ENCODE peak calls at places on chromosomes 3 and 15, in six cellular contexts. P, A, E, C, W and O are unnamed samples.

GRCh38 chr15:74269362-74270035 is 33.4 kb downstream of the CCDC33 start:
- DNase-seq in P (no peak), A (no peak), E (no peak), C (no peak), W (no peak), O (no peak)

GRCh38 chr3:100089802-100090668 is 24.3 kb downstream of the FILIP1L start:
- DNase-seq in P (no peak), A (no peak), E (no peak), C (peak), W (peak), O (no peak)

GRCh38 chr3:113531826-113532697 is at the start of gene SIDT1:
- DNase-seq in P (peak), A (peak), E (no peak), C (no peak), W (no peak), O (peak)

GRCh38 chr15:42056934-42057743 is 36.3 kb upstream of the PLA2G4E start:
- DNase-seq in P (no peak), A (peak), E (peak), C (peak), W (peak), O (peak)

GRCh38 chr15:55194246-55194645 is 2.5 kb downstream of the RSL24D1 start:
- DNase-seq in P (no peak), A (no peak), E (no peak), C (no peak), W (no peak), O (no peak)

GRCh38 chr15:96354731-96355560 is 24.4 kb downstream of the NR2F2 start:
- DNase-seq in P (no peak), A (no peak), E (no peak), C (no peak), W (peak), O (no peak)

GRCh38 chr15:68667800-68668625 is 89.2 kb downstream of the CORO2B start:
- DNase-seq in P (no peak), A (no peak), E (peak), C (no peak), W (no peak), O (no peak)

GRCh38 chr15:40536501-40536900 is 28.3 kb downstream of the CCDC32 start:
- DNase-seq in P (no peak), A (no peak), E (no peak), C (no peak), W (no peak), O (no peak)

GRCh38 chr3:146247906-146248305 is 3.0 kb downstream of the PLSCR4 start:
- DNase-seq in P (no peak), A (no peak), E (no peak), C (no peak), W (no peak), O (no peak)

GRCh38 chr15:36291501-36291900 is 287.9 kb upstream of the CDIN1 start:
- DNase-seq in P (no peak), A (no peak), E (no peak), C (no peak), W (no peak), O (no peak)

GRCh38 chr3:183488343-183488742 is 59.9 kb upstream of the MCF2L2 start:
- DNase-seq in P (no peak), A (no peak), E (peak), C (no peak), W (no peak), O (no peak)

GRCh38 chr15:45631831-45632230 is 3.0 kb upstream of the SQOR start:
- DNase-seq in P (no peak), A (no peak), E (no peak), C (no peak), W (no peak), O (no peak)

GRCh38 chr15:60869851-60870250 is 359.3 kb downstream of the RORA start:
- DNase-seq in P (no peak), A (no peak), E (no peak), C (no peak), W (no peak), O (no peak)

GRCh38 chr3:84318273-84318809 is 640.4 kb upstream of the CADM2 start:
- DNase-seq in P (no peak), A (no peak), E (no peak), C (no peak), W (no peak), O (no peak)

GRCh38 chr3:33144433-33144832 is 30.6 kb downstream of the CRTAP start:
- DNase-seq in P (no peak), A (no peak), E (peak), C (peak), W (peak), O (no peak)

GRCh38 chr15:58491499-58492202 is 59.9 kb downstream of the LIPC start:
- DNase-seq in P (no peak), A (no peak), E (no peak), C (no peak), W (no peak), O (no peak)

GRCh38 chr15:23457890-23458289 is 10.8 kb upstream of the GOLGA6L2 start:
- DNase-seq in P (no peak), A (no peak), E (no peak), C (no peak), W (no peak), O (no peak)

GRCh38 chr3:117234321-117234720 is 524.7 kb downstream of the TUSC7 start:
- DNase-seq in P (no peak), A (no peak), E (no peak), C (no peak), W (no peak), O (no peak)

GRCh38 chr15:81338422-81339007 is 14.6 kb upstream of the STARD5 start:
- DNase-seq in P (no peak), A (no peak), E (peak), C (no peak), W (no peak), O (no peak)

GRCh38 chr15:58742424-58743160 is 6.9 kb downstream of the ADAM10 start:
- DNase-seq in P (no peak), A (no peak), E (no peak), C (no peak), W (peak), O (no peak)

GRCh38 chr3:71584216-71585061 is 911 bp upstream of the FOXP1 start:
- DNase-seq in P (no peak), A (peak), E (peak), C (peak), W (peak), O (no peak)

GRCh38 chr15:70092462-70092850 is 5.3 kb downstream of the TLE3 start:
- DNase-seq in P (no peak), A (no peak), E (no peak), C (no peak), W (no peak), O (no peak)

GRCh38 chr3:178392553-178392952 is 143.7 kb upstream of the KCNMB2 start:
- DNase-seq in P (no peak), A (no peak), E (no peak), C (no peak), W (no peak), O (no peak)

GRCh38 chr15:72958634-72959033 is 93.6 kb upstream of the NEO1 start:
- DNase-seq in P (no peak), A (no peak), E (no peak), C (no peak), W (no peak), O (no peak)

GRCh38 chr3:195063596-195064193 is 207.3 kb downstream of the XXYLT1 start:
- DNase-seq in P (no peak), A (no peak), E (no peak), C (no peak), W (no peak), O (no peak)

GRCh38 chr3:29453278-29453961 is 172.5 kb downstream of the RBMS3 start:
- DNase-seq in P (no peak), A (peak), E (no peak), C (no peak), W (no peak), O (no peak)

GRCh38 chr3:39460677-39461076 is 6.8 kb upstream of the MOBP start:
- DNase-seq in P (no peak), A (no peak), E (no peak), C (no peak), W (no peak), O (no peak)

GRCh38 chr3:123586131-123586530 is 1.3 kb upstream of the HACD2 start:
- DNase-seq in P (no peak), A (peak), E (peak), C (peak), W (peak), O (no peak)

GRCh38 chr15:101481381-101481705 is 8.2 kb downstream of the PCSK6 start:
- DNase-seq in P (no peak), A (no peak), E (no peak), C (no peak), W (no peak), O (no peak)

GRCh38 chr3:134239538-134239937 is 11.1 kb downstream of the RYK start:
- DNase-seq in P (no peak), A (no peak), E (no peak), C (no peak), W (no peak), O (no peak)

GRCh38 chr3:192033246-192033645 is 572.3 kb downstream of the PYDC2 start:
- DNase-seq in P (no peak), A (no peak), E (no peak), C (no peak), W (no peak), O (no peak)

GRCh38 chr3:50450135-50450911 is 53.1 kb downstream of the CACNA2D2 start:
- DNase-seq in P (no peak), A (no peak), E (no peak), C (no peak), W (peak), O (no peak)

GRCh38 chr3:160771811-160772459 is 15.9 kb downstream of the PPM1L start:
- DNase-seq in P (no peak), A (peak), E (no peak), C (no peak), W (no peak), O (no peak)

GRCh38 chr3:156675744-156676466 is 1.5 kb downstream of the TIPARP start:
- DNase-seq in P (no peak), A (peak), E (no peak), C (peak), W (peak), O (no peak)

GRCh38 chr15:47839233-47839867 is 122.0 kb downstream of the SEMA6D start:
- DNase-seq in P (no peak), A (no peak), E (no peak), C (no peak), W (no peak), O (no peak)

GRCh38 chr3:185561958-185562357 is 9.6 kb upstream of the LIPH start:
- DNase-seq in P (no peak), A (no peak), E (peak), C (no peak), W (no peak), O (no peak)
- TF ChIP-seq TAF1 in P (no peak), A (no peak), E (no peak), C (no peak), W (no peak), O (no peak)

GRCh38 chr3:46926871-46927717 is 49.5 kb downstream of the CCDC12 start:
- DNase-seq in P (peak), A (no peak), E (no peak), C (no peak), W (no peak), O (peak)

GRCh38 chr3:46924921-46925584 is 47.5 kb downstream of the PTH1R start:
- DNase-seq in P (no peak), A (no peak), E (no peak), C (no peak), W (no peak), O (no peak)

GRCh38 chr3:46925585-46925934 is 48.0 kb downstream of the PTH1R start:
- DNase-seq in P (no peak), A (no peak), E (no peak), C (no peak), W (no peak), O (no peak)

GRCh38 chr3:46926447-46926846 is 48.9 kb downstream of the PTH1R start:
- DNase-seq in P (no peak), A (no peak), E (no peak), C (no peak), W (no peak), O (no peak)

DNA sequence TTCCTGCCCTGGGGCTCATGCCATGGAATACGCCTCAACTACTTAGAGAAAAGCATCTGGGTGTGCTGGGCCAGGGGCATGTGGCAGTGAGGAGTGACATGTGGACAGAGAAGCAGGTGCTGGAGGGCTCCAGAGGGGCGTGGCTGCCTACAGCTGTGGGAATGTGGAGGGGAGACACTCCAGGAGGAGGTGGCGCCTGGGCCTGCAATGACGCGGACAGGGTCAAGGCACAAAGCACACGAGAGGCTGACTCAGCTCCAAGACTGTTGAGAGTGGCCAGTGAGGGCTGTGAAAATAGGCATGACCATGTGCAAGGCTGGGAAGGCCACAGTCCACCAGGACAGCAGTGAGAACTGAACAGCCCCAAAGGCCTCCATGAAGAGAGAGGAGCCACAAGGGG is 48.5 kb downstream of the PTH1R start:
- DNase-seq in P (no peak), A (no peak), E (no peak), C (no peak), W (no peak), O (no peak)
- TF ChIP-seq TAF1 in P (no peak), A (no peak), E (no peak), C (no peak), W (no peak), O (no peak)

GRCh38 chr3:143016321-143016972 is 15.1 kb downstream of the U2SURP start:
- DNase-seq in P (no peak), A (no peak), E (no peak), C (no peak), W (no peak), O (no peak)
- TF ChIP-seq TAF1 in P (no peak), A (no peak), E (no peak), C (no peak), W (no peak), O (no peak)

GRCh38 chr3:111244760-111245159 is 173.1 kb downstream of the NECTIN3 start:
- DNase-seq in P (no peak), A (no peak), E (no peak), C (no peak), W (no peak), O (no peak)
- TF ChIP-seq TAF1 in P (no peak), A (no peak), E (no peak), C (no peak), W (no peak), O (no peak)

GRCh38 chr15:38685686-38686339 is 121.2 kb upstream of the RASGRP1 start:
- DNase-seq in P (no peak), A (no peak), E (no peak), C (no peak), W (no peak), O (no peak)
- TF ChIP-seq TAF1 in P (no peak), A (no peak), E (no peak), C (no peak), W (no peak), O (no peak)